ENCODE peak calls at places on chromosomes 7 and 10, in eight cellular contexts. Q is anterior cingulate cortex; M is iris pigment epithelial cell; I is heart left ventricle; S is AG08395; L is activated CD4-positive, CD25-positive, alpha-beta regulatory T cell treated with anti-CD3 and anti-CD28 coated beads, Interleukin-2, amount 50 U/mL, for 16 hours; Z is effector memory CD8-positive, alpha-beta T cell; E is fibroblast of pulmonary artery. R is an unnamed sample.

GRCh38 chr7:17709599-17709998 is 230.7 kb downstream of the SNX13 start:
- DNase-seq in Q (no peak), M (no peak), I (no peak), S (no peak), L (no peak), Z (no peak), E (no peak), R (no peak)

GRCh38 chr7:78835896-78836295 is 617.6 kb downstream of the MAGI2 start:
- DNase-seq in Q (no peak), M (no peak), I (no peak), S (no peak), L (no peak), Z (no peak), E (no peak), R (no peak)

GRCh38 chr7:21393937-21394336 is 33.9 kb upstream of the SP4 start:
- DNase-seq in Q (no peak), M (no peak), I (no peak), S (no peak), L (no peak), Z (no peak), E (no peak), R (no peak)

GRCh38 chr7:142139597-142140501 is 28.3 kb downstream of the MGAM2 start:
- DNase-seq in Q (no peak), M (no peak), I (no peak), S (no peak), L (no peak), Z (no peak), E (no peak), R (no peak)

GRCh38 chr7:132189881-132190280 is 386.4 kb downstream of the PLXNA4 start:
- DNase-seq in Q (no peak), M (no peak), I (no peak), S (no peak), L (no peak), Z (no peak), E (no peak), R (no peak)

GRCh38 chr10:81101062-81101461 is 563.4 kb downstream of the SH2D4B start:
- DNase-seq in Q (no peak), M (no peak), I (no peak), S (no peak), L (no peak), Z (no peak), E (no peak), R (no peak)

GRCh38 chr7:107208046-107208458 is 39.2 kb downstream of the HBP1 start:
- DNase-seq in Q (no peak), M (peak; percentile 28), I (no peak), S (peak; percentile 22), L (no peak), Z (no peak), E (peak; percentile 22), R (no peak)

GRCh38 chr7:139570119-139570518 is 46.6 kb downstream of the CLEC2L start:
- DNase-seq in Q (no peak), M (no peak), I (no peak), S (peak; percentile 26), L (no peak), Z (no peak), E (no peak), R (no peak)

GRCh38 chr7:2610898-2611297 is 20.9 kb upstream of the TTYH3 start:
- DNase-seq in Q (no peak), M (no peak), I (no peak), S (no peak), L (no peak), Z (no peak), E (no peak), R (no peak)

GRCh38 chr10:124534231-124534798 is 72.7 kb downstream of the LHPP start:
- DNase-seq in Q (no peak), M (peak; percentile 27), I (peak; percentile 60), S (no peak), L (no peak), Z (no peak), E (peak; percentile 32), R (peak; percentile 86)

GRCh38 chr7:95684037-95684436 is 87.7 kb upstream of the PDK4 start:
- DNase-seq in Q (no peak), M (peak; percentile 38), I (no peak), S (peak; percentile 44), L (no peak), Z (no peak), E (peak; percentile 73), R (no peak)

GRCh38 chr10:60139798-60140566 is 233.6 kb upstream of the CCDC6 start:
- DNase-seq in Q (no peak), M (peak; percentile 90), I (no peak), S (peak; percentile 45), L (no peak), Z (no peak), E (peak; percentile 60), R (no peak)

GRCh38 chr10:10533417-10533816 is 484.3 kb upstream of the CELF2 start:
- DNase-seq in Q (no peak), M (peak; percentile 44), I (no peak), S (peak; percentile 17), L (no peak), Z (no peak), E (peak; percentile 14), R (no peak)

GRCh38 chr7:34084651-34085050 is 179.3 kb downstream of the BMPER start:
- DNase-seq in Q (no peak), M (no peak), I (no peak), S (no peak), L (no peak), Z (no peak), E (no peak), R (no peak)

GRCh38 chr7:913736-914520 is 37.6 kb downstream of the GET4 start:
- DNase-seq in Q (no peak), M (no peak), I (no peak), S (no peak), L (no peak), Z (no peak), E (no peak), R (no peak)

GRCh38 chr7:101378808-101379207 is 16.1 kb downstream of the COL26A1 start:
- DNase-seq in Q (no peak), M (no peak), I (peak; percentile 45), S (peak; percentile 47), L (no peak), Z (no peak), E (no peak), R (no peak)

GRCh38 chr10:117663750-117664149 is 121.2 kb downstream of the EMX2 start:
- DNase-seq in Q (no peak), M (peak; percentile 99), I (no peak), S (peak; percentile 92), L (no peak), Z (no peak), E (peak; percentile 33), R (no peak)

GRCh38 chr7:25356534-25357151 is 128.4 kb upstream of the NPVF start:
- DNase-seq in Q (no peak), M (no peak), I (no peak), S (no peak), L (no peak), Z (no peak), E (no peak), R (no peak)

GRCh38 chr10:28857164-28857563 is 179.8 kb downstream of the BAMBI start:
- DNase-seq in Q (no peak), M (no peak), I (no peak), S (no peak), L (no peak), Z (no peak), E (no peak), R (no peak)